ENCODE peak calls at places on chromosomes 7 and 10, in ten cellular contexts. One of them, this sample, is unnamed.

GRCh38 chr10:75660833-75661232 is 229.4 kb downstream of the LRMDA start:
- DNase-seq in left colon: no peak
- DNase-seq in hippocampal formation: no peak
- DNase-seq in Calu3: no peak
- DNase-seq in NCI-H774: no peak
- DNase-seq in HTR-8/SVneo: no peak
- DNase-seq in NCI-H460: no peak
- DNase-seq in kidney: peak
- DNase-seq in EH: no peak
- DNase-seq in stimulated activated CD8-positive, alpha-beta memory T cell treated with anti-CD3 and anti-CD28 coated beads, Interleukin-15, amount 100 ng/mL, for 24 hours: no peak
- DNase-seq in this sample: no peak

GRCh38 chr7:142889825-142890224 is 4.3 kb upstream of the TRPV6 start:
- DNase-seq in left colon: no peak
- DNase-seq in hippocampal formation: no peak
- DNase-seq in Calu3: no peak
- DNase-seq in NCI-H774: no peak
- DNase-seq in HTR-8/SVneo: no peak
- DNase-seq in NCI-H460: no peak
- DNase-seq in kidney: no peak
- DNase-seq in EH: no peak
- DNase-seq in stimulated activated CD8-positive, alpha-beta memory T cell treated with anti-CD3 and anti-CD28 coated beads, Interleukin-15, amount 100 ng/mL, for 24 hours: no peak
- DNase-seq in this sample: peak

GRCh38 chr7:114083714-114084113 is 164.9 kb upstream of the PPP1R3A start:
- DNase-seq in left colon: no peak
- DNase-seq in hippocampal formation: no peak
- DNase-seq in Calu3: no peak
- DNase-seq in NCI-H774: no peak
- DNase-seq in HTR-8/SVneo: no peak
- DNase-seq in NCI-H460: no peak
- DNase-seq in kidney: no peak
- DNase-seq in EH: no peak
- DNase-seq in stimulated activated CD8-positive, alpha-beta memory T cell treated with anti-CD3 and anti-CD28 coated beads, Interleukin-15, amount 100 ng/mL, for 24 hours: no peak
- DNase-seq in this sample: no peak

GRCh38 chr7:23743226-23743625 is 33.2 kb downstream of the STK31 start:
- DNase-seq in left colon: no peak
- DNase-seq in hippocampal formation: no peak
- DNase-seq in Calu3: no peak
- DNase-seq in NCI-H774: no peak
- DNase-seq in HTR-8/SVneo: no peak
- DNase-seq in NCI-H460: no peak
- DNase-seq in kidney: no peak
- DNase-seq in EH: no peak
- DNase-seq in stimulated activated CD8-positive, alpha-beta memory T cell treated with anti-CD3 and anti-CD28 coated beads, Interleukin-15, amount 100 ng/mL, for 24 hours: no peak
- DNase-seq in this sample: no peak

GRCh38 chr10:133011883-133012282 is 69.5 kb upstream of the CFAP46 start:
- DNase-seq in left colon: no peak
- DNase-seq in hippocampal formation: no peak
- DNase-seq in Calu3: no peak
- DNase-seq in NCI-H774: no peak
- DNase-seq in HTR-8/SVneo: no peak
- DNase-seq in NCI-H460: no peak
- DNase-seq in kidney: peak
- DNase-seq in EH: no peak
- DNase-seq in stimulated activated CD8-positive, alpha-beta memory T cell treated with anti-CD3 and anti-CD28 coated beads, Interleukin-15, amount 100 ng/mL, for 24 hours: no peak
- DNase-seq in this sample: no peak

GRCh38 chr7:22942191-22942590 is 71.7 kb downstream of the HYCC1 start:
- DNase-seq in left colon: no peak
- DNase-seq in hippocampal formation: no peak
- DNase-seq in Calu3: no peak
- DNase-seq in NCI-H774: no peak
- DNase-seq in HTR-8/SVneo: no peak
- DNase-seq in NCI-H460: no peak
- DNase-seq in kidney: no peak
- DNase-seq in EH: no peak
- DNase-seq in stimulated activated CD8-positive, alpha-beta memory T cell treated with anti-CD3 and anti-CD28 coated beads, Interleukin-15, amount 100 ng/mL, for 24 hours: no peak
- DNase-seq in this sample: no peak

GRCh38 chr7:96169439-96169838 is 152.5 kb downstream of the SLC25A13 start:
- DNase-seq in left colon: no peak
- DNase-seq in hippocampal formation: peak
- DNase-seq in Calu3: no peak
- DNase-seq in NCI-H774: no peak
- DNase-seq in HTR-8/SVneo: no peak
- DNase-seq in NCI-H460: no peak
- DNase-seq in kidney: no peak
- DNase-seq in EH: peak
- DNase-seq in stimulated activated CD8-positive, alpha-beta memory T cell treated with anti-CD3 and anti-CD28 coated beads, Interleukin-15, amount 100 ng/mL, for 24 hours: no peak
- DNase-seq in this sample: no peak

GRCh38 chr10:124892905-124893304 is 49.0 kb upstream of the ZRANB1 start:
- DNase-seq in left colon: no peak
- DNase-seq in hippocampal formation: no peak
- DNase-seq in Calu3: no peak
- DNase-seq in NCI-H774: no peak
- DNase-seq in HTR-8/SVneo: no peak
- DNase-seq in NCI-H460: no peak
- DNase-seq in kidney: no peak
- DNase-seq in EH: no peak
- DNase-seq in stimulated activated CD8-positive, alpha-beta memory T cell treated with anti-CD3 and anti-CD28 coated beads, Interleukin-15, amount 100 ng/mL, for 24 hours: no peak
- DNase-seq in this sample: no peak

GRCh38 chr10:103448751-103449150 is 3.4 kb downstream of the CALHM2 start:
- DNase-seq in left colon: no peak
- DNase-seq in hippocampal formation: no peak
- DNase-seq in Calu3: no peak
- DNase-seq in NCI-H774: no peak
- DNase-seq in HTR-8/SVneo: peak
- DNase-seq in NCI-H460: peak
- DNase-seq in kidney: no peak
- DNase-seq in EH: peak
- DNase-seq in stimulated activated CD8-positive, alpha-beta memory T cell treated with anti-CD3 and anti-CD28 coated beads, Interleukin-15, amount 100 ng/mL, for 24 hours: no peak
- DNase-seq in this sample: peak

GRCh38 chr10:117492504-117492903 is 50.0 kb upstream of the EMX2 start:
- DNase-seq in left colon: no peak
- DNase-seq in hippocampal formation: no peak
- DNase-seq in Calu3: no peak
- DNase-seq in NCI-H774: no peak
- DNase-seq in HTR-8/SVneo: no peak
- DNase-seq in NCI-H460: no peak
- DNase-seq in kidney: no peak
- DNase-seq in EH: no peak
- DNase-seq in stimulated activated CD8-positive, alpha-beta memory T cell treated with anti-CD3 and anti-CD28 coated beads, Interleukin-15, amount 100 ng/mL, for 24 hours: no peak
- DNase-seq in this sample: no peak

GRCh38 chr10:102785818-102786217 is 42.1 kb downstream of the WBP1L start:
- DNase-seq in left colon: no peak
- DNase-seq in hippocampal formation: no peak
- DNase-seq in Calu3: no peak
- DNase-seq in NCI-H774: no peak
- DNase-seq in HTR-8/SVneo: no peak
- DNase-seq in NCI-H460: no peak
- DNase-seq in kidney: no peak
- DNase-seq in EH: peak
- DNase-seq in stimulated activated CD8-positive, alpha-beta memory T cell treated with anti-CD3 and anti-CD28 coated beads, Interleukin-15, amount 100 ng/mL, for 24 hours: no peak
- DNase-seq in this sample: no peak

GRCh38 chr10:100636848-100637553 is 101.3 kb downstream of the HIF1AN start:
- DNase-seq in left colon: no peak
- DNase-seq in hippocampal formation: no peak
- DNase-seq in Calu3: no peak
- DNase-seq in NCI-H774: no peak
- DNase-seq in HTR-8/SVneo: no peak
- DNase-seq in NCI-H460: no peak
- DNase-seq in kidney: no peak
- DNase-seq in EH: no peak
- DNase-seq in stimulated activated CD8-positive, alpha-beta memory T cell treated with anti-CD3 and anti-CD28 coated beads, Interleukin-15, amount 100 ng/mL, for 24 hours: no peak
- DNase-seq in this sample: no peak

GRCh38 chr7:135834262-135834661 is 85.6 kb upstream of the FAM180A start:
- DNase-seq in left colon: no peak
- DNase-seq in hippocampal formation: no peak
- DNase-seq in Calu3: no peak
- DNase-seq in NCI-H774: no peak
- DNase-seq in HTR-8/SVneo: no peak
- DNase-seq in NCI-H460: no peak
- DNase-seq in kidney: no peak
- DNase-seq in EH: no peak
- DNase-seq in stimulated activated CD8-positive, alpha-beta memory T cell treated with anti-CD3 and anti-CD28 coated beads, Interleukin-15, amount 100 ng/mL, for 24 hours: no peak
- DNase-seq in this sample: no peak

GRCh38 chr10:121288011-121288410 is 310.2 kb downstream of the FGFR2 start:
- DNase-seq in left colon: no peak
- DNase-seq in hippocampal formation: no peak
- DNase-seq in Calu3: no peak
- DNase-seq in NCI-H774: no peak
- DNase-seq in HTR-8/SVneo: no peak
- DNase-seq in NCI-H460: no peak
- DNase-seq in kidney: no peak
- DNase-seq in EH: no peak
- DNase-seq in stimulated activated CD8-positive, alpha-beta memory T cell treated with anti-CD3 and anti-CD28 coated beads, Interleukin-15, amount 100 ng/mL, for 24 hours: no peak
- DNase-seq in this sample: no peak

GRCh38 chr7:21193895-21194294 is 234.0 kb upstream of the SP4 start:
- DNase-seq in left colon: no peak
- DNase-seq in hippocampal formation: no peak
- DNase-seq in Calu3: no peak
- DNase-seq in NCI-H774: no peak
- DNase-seq in HTR-8/SVneo: no peak
- DNase-seq in NCI-H460: no peak
- DNase-seq in kidney: no peak
- DNase-seq in EH: no peak
- DNase-seq in stimulated activated CD8-positive, alpha-beta memory T cell treated with anti-CD3 and anti-CD28 coated beads, Interleukin-15, amount 100 ng/mL, for 24 hours: no peak
- DNase-seq in this sample: no peak

GRCh38 chr10:79417266-79417665 is 28.2 kb downstream of the ZCCHC24 start:
- DNase-seq in left colon: no peak
- DNase-seq in hippocampal formation: no peak
- DNase-seq in Calu3: no peak
- DNase-seq in NCI-H774: no peak
- DNase-seq in HTR-8/SVneo: no peak
- DNase-seq in NCI-H460: no peak
- DNase-seq in kidney: peak
- DNase-seq in EH: no peak
- DNase-seq in stimulated activated CD8-positive, alpha-beta memory T cell treated with anti-CD3 and anti-CD28 coated beads, Interleukin-15, amount 100 ng/mL, for 24 hours: no peak
- DNase-seq in this sample: no peak

GRCh38 chr7:143003393-143004051 is 23.4 kb downstream of the OR9A2 start:
- DNase-seq in left colon: no peak
- DNase-seq in hippocampal formation: peak
- DNase-seq in Calu3: peak
- DNase-seq in NCI-H774: peak
- DNase-seq in HTR-8/SVneo: peak
- DNase-seq in NCI-H460: peak
- DNase-seq in kidney: no peak
- DNase-seq in EH: peak
- DNase-seq in stimulated activated CD8-positive, alpha-beta memory T cell treated with anti-CD3 and anti-CD28 coated beads, Interleukin-15, amount 100 ng/mL, for 24 hours: no peak
- DNase-seq in this sample: no peak

GRCh38 chr10:44966816-44967509 is 7.4 kb downstream of the RASSF4 start:
- DNase-seq in left colon: no peak
- DNase-seq in hippocampal formation: no peak
- DNase-seq in Calu3: no peak
- DNase-seq in NCI-H774: no peak
- DNase-seq in HTR-8/SVneo: no peak
- DNase-seq in NCI-H460: no peak
- DNase-seq in kidney: no peak
- DNase-seq in EH: no peak
- DNase-seq in stimulated activated CD8-positive, alpha-beta memory T cell treated with anti-CD3 and anti-CD28 coated beads, Interleukin-15, amount 100 ng/mL, for 24 hours: no peak
- DNase-seq in this sample: no peak

GRCh38 chr7:29292886-29293658 is 98.5 kb downstream of the CHN2 start:
- DNase-seq in left colon: no peak
- DNase-seq in hippocampal formation: no peak
- DNase-seq in Calu3: no peak
- DNase-seq in NCI-H774: no peak
- DNase-seq in HTR-8/SVneo: no peak
- DNase-seq in NCI-H460: no peak
- DNase-seq in kidney: no peak
- DNase-seq in EH: no peak
- DNase-seq in stimulated activated CD8-positive, alpha-beta memory T cell treated with anti-CD3 and anti-CD28 coated beads, Interleukin-15, amount 100 ng/mL, for 24 hours: no peak
- DNase-seq in this sample: no peak

This sample was measured in MG63.